ENCODE peak calls at places on chromosome 14, in nine cellular contexts. One of them, this sample, is unnamed.

GRCh38 chr14:38256358-38256840 is 506 bp upstream of the CLEC14A start:
- DNase-seq in activated CD8-positive, alpha-beta T cell treated with anti-CD3 and anti-CD28 coated beads for 36 hours: peak
- DNase-seq in T-cell: no peak
- DNase-seq in M059J: no peak
- DNase-seq in NCI-H1048: no peak
- DNase-seq in KBM-7: no peak
- DNase-seq in AML-193: no peak
- DNase-seq in stimulated activated CD8-positive, alpha-beta memory T cell treated with anti-CD3 and anti-CD28 coated beads, Interleukin-4, amount 100 ng/mL, for 1 hour: no peak
- DNase-seq in B cell: no peak
- DNase-seq in this sample: peak

GRCh38 chr14:106094654-106095189 is 568.3 kb downstream of the TMEM121 start:
- DNase-seq in activated CD8-positive, alpha-beta T cell treated with anti-CD3 and anti-CD28 coated beads for 36 hours: no peak
- DNase-seq in T-cell: no peak
- DNase-seq in M059J: no peak
- DNase-seq in NCI-H1048: no peak
- DNase-seq in KBM-7: no peak
- DNase-seq in AML-193: no peak
- DNase-seq in stimulated activated CD8-positive, alpha-beta memory T cell treated with anti-CD3 and anti-CD28 coated beads, Interleukin-4, amount 100 ng/mL, for 1 hour: no peak
- DNase-seq in B cell: peak
- DNase-seq in this sample: no peak

GRCh38 chr14:31410048-31410654 is 10.2 kb downstream of the HEATR5A start:
- DNase-seq in activated CD8-positive, alpha-beta T cell treated with anti-CD3 and anti-CD28 coated beads for 36 hours: no peak
- DNase-seq in T-cell: no peak
- DNase-seq in M059J: no peak
- DNase-seq in NCI-H1048: no peak
- DNase-seq in KBM-7: peak
- DNase-seq in AML-193: peak
- DNase-seq in stimulated activated CD8-positive, alpha-beta memory T cell treated with anti-CD3 and anti-CD28 coated beads, Interleukin-4, amount 100 ng/mL, for 1 hour: no peak
- DNase-seq in B cell: no peak
- DNase-seq in this sample: no peak

GRCh38 chr14:101176535-101177205 is 273.1 kb upstream of the RTL1 start:
- DNase-seq in activated CD8-positive, alpha-beta T cell treated with anti-CD3 and anti-CD28 coated beads for 36 hours: no peak
- DNase-seq in T-cell: no peak
- DNase-seq in M059J: no peak
- DNase-seq in NCI-H1048: no peak
- DNase-seq in KBM-7: no peak
- DNase-seq in AML-193: no peak
- DNase-seq in stimulated activated CD8-positive, alpha-beta memory T cell treated with anti-CD3 and anti-CD28 coated beads, Interleukin-4, amount 100 ng/mL, for 1 hour: no peak
- DNase-seq in B cell: peak
- DNase-seq in this sample: no peak

GRCh38 chr14:91352101-91352500 is 65.5 kb downstream of the CCDC88C start:
- DNase-seq in activated CD8-positive, alpha-beta T cell treated with anti-CD3 and anti-CD28 coated beads for 36 hours: no peak
- DNase-seq in T-cell: no peak
- DNase-seq in M059J: no peak
- DNase-seq in NCI-H1048: no peak
- DNase-seq in KBM-7: no peak
- DNase-seq in AML-193: no peak
- DNase-seq in stimulated activated CD8-positive, alpha-beta memory T cell treated with anti-CD3 and anti-CD28 coated beads, Interleukin-4, amount 100 ng/mL, for 1 hour: no peak
- DNase-seq in B cell: no peak
- DNase-seq in this sample: no peak

GRCh38 chr14:58027904-58028303 is 124.1 kb downstream of the ARMH4 start:
- DNase-seq in activated CD8-positive, alpha-beta T cell treated with anti-CD3 and anti-CD28 coated beads for 36 hours: no peak
- DNase-seq in T-cell: no peak
- DNase-seq in M059J: no peak
- DNase-seq in NCI-H1048: no peak
- DNase-seq in KBM-7: peak
- DNase-seq in AML-193: no peak
- DNase-seq in stimulated activated CD8-positive, alpha-beta memory T cell treated with anti-CD3 and anti-CD28 coated beads, Interleukin-4, amount 100 ng/mL, for 1 hour: no peak
- DNase-seq in B cell: no peak
- DNase-seq in this sample: no peak

GRCh38 chr14:68729556-68729955 is 63.3 kb downstream of the ZFP36L1 start:
- DNase-seq in activated CD8-positive, alpha-beta T cell treated with anti-CD3 and anti-CD28 coated beads for 36 hours: no peak
- DNase-seq in T-cell: no peak
- DNase-seq in M059J: no peak
- DNase-seq in NCI-H1048: no peak
- DNase-seq in KBM-7: peak
- DNase-seq in AML-193: no peak
- DNase-seq in stimulated activated CD8-positive, alpha-beta memory T cell treated with anti-CD3 and anti-CD28 coated beads, Interleukin-4, amount 100 ng/mL, for 1 hour: no peak
- DNase-seq in B cell: peak
- DNase-seq in this sample: no peak

GRCh38 chr14:74963178-74963704 is 7.8 kb upstream of the PGF start:
- DNase-seq in activated CD8-positive, alpha-beta T cell treated with anti-CD3 and anti-CD28 coated beads for 36 hours: no peak
- DNase-seq in T-cell: no peak
- DNase-seq in M059J: no peak
- DNase-seq in NCI-H1048: no peak
- DNase-seq in KBM-7: no peak
- DNase-seq in AML-193: no peak
- DNase-seq in stimulated activated CD8-positive, alpha-beta memory T cell treated with anti-CD3 and anti-CD28 coated beads, Interleukin-4, amount 100 ng/mL, for 1 hour: no peak
- DNase-seq in B cell: no peak
- DNase-seq in this sample: no peak

GRCh38 chr14:94449930-94450329 is 2.7 kb downstream of the SERPINA11 start:
- DNase-seq in activated CD8-positive, alpha-beta T cell treated with anti-CD3 and anti-CD28 coated beads for 36 hours: no peak
- DNase-seq in T-cell: no peak
- DNase-seq in M059J: no peak
- DNase-seq in NCI-H1048: no peak
- DNase-seq in KBM-7: no peak
- DNase-seq in AML-193: no peak
- DNase-seq in stimulated activated CD8-positive, alpha-beta memory T cell treated with anti-CD3 and anti-CD28 coated beads, Interleukin-4, amount 100 ng/mL, for 1 hour: no peak
- DNase-seq in B cell: no peak
- DNase-seq in this sample: no peak

GRCh38 chr14:21940887-21941855 is 267.6 kb upstream of the OR4E1 start:
- DNase-seq in activated CD8-positive, alpha-beta T cell treated with anti-CD3 and anti-CD28 coated beads for 36 hours: peak
- DNase-seq in T-cell: peak
- DNase-seq in M059J: peak
- DNase-seq in NCI-H1048: no peak
- DNase-seq in KBM-7: peak
- DNase-seq in AML-193: peak
- DNase-seq in stimulated activated CD8-positive, alpha-beta memory T cell treated with anti-CD3 and anti-CD28 coated beads, Interleukin-4, amount 100 ng/mL, for 1 hour: no peak
- DNase-seq in B cell: no peak
- DNase-seq in this sample: no peak

GRCh38 chr14:100078997-100079561 is 13.9 kb downstream of the EVL start:
- DNase-seq in activated CD8-positive, alpha-beta T cell treated with anti-CD3 and anti-CD28 coated beads for 36 hours: peak
- DNase-seq in T-cell: peak
- DNase-seq in M059J: peak
- DNase-seq in NCI-H1048: no peak
- DNase-seq in KBM-7: peak
- DNase-seq in AML-193: no peak
- DNase-seq in stimulated activated CD8-positive, alpha-beta memory T cell treated with anti-CD3 and anti-CD28 coated beads, Interleukin-4, amount 100 ng/mL, for 1 hour: peak
- DNase-seq in B cell: no peak
- DNase-seq in this sample: peak

GRCh38 chr14:85112762-85113161 is 417.2 kb upstream of the FLRT2 start:
- DNase-seq in activated CD8-positive, alpha-beta T cell treated with anti-CD3 and anti-CD28 coated beads for 36 hours: no peak
- DNase-seq in T-cell: no peak
- DNase-seq in M059J: no peak
- DNase-seq in NCI-H1048: no peak
- DNase-seq in KBM-7: no peak
- DNase-seq in AML-193: no peak
- DNase-seq in stimulated activated CD8-positive, alpha-beta memory T cell treated with anti-CD3 and anti-CD28 coated beads, Interleukin-4, amount 100 ng/mL, for 1 hour: no peak
- DNase-seq in B cell: no peak
- DNase-seq in this sample: no peak

GRCh38 chr14:90968025-90968424 is 92.4 kb downstream of the RPS6KA5 start:
- DNase-seq in activated CD8-positive, alpha-beta T cell treated with anti-CD3 and anti-CD28 coated beads for 36 hours: no peak
- DNase-seq in T-cell: no peak
- DNase-seq in M059J: peak
- DNase-seq in NCI-H1048: no peak
- DNase-seq in KBM-7: peak
- DNase-seq in AML-193: peak
- DNase-seq in stimulated activated CD8-positive, alpha-beta memory T cell treated with anti-CD3 and anti-CD28 coated beads, Interleukin-4, amount 100 ng/mL, for 1 hour: no peak
- DNase-seq in B cell: no peak
- DNase-seq in this sample: peak

GRCh38 chr14:56487761-56488160 is 91.8 kb upstream of the TMEM260 start:
- DNase-seq in activated CD8-positive, alpha-beta T cell treated with anti-CD3 and anti-CD28 coated beads for 36 hours: no peak
- DNase-seq in T-cell: no peak
- DNase-seq in M059J: peak
- DNase-seq in NCI-H1048: no peak
- DNase-seq in KBM-7: no peak
- DNase-seq in AML-193: no peak
- DNase-seq in stimulated activated CD8-positive, alpha-beta memory T cell treated with anti-CD3 and anti-CD28 coated beads, Interleukin-4, amount 100 ng/mL, for 1 hour: no peak
- DNase-seq in B cell: no peak
- DNase-seq in this sample: peak

GRCh38 chr14:94768521-94769412 is 1.1 kb downstream of the GSC start:
- DNase-seq in activated CD8-positive, alpha-beta T cell treated with anti-CD3 and anti-CD28 coated beads for 36 hours: peak
- DNase-seq in T-cell: no peak
- DNase-seq in M059J: no peak
- DNase-seq in NCI-H1048: no peak
- DNase-seq in KBM-7: peak
- DNase-seq in AML-193: no peak
- DNase-seq in stimulated activated CD8-positive, alpha-beta memory T cell treated with anti-CD3 and anti-CD28 coated beads, Interleukin-4, amount 100 ng/mL, for 1 hour: no peak
- DNase-seq in B cell: no peak
- DNase-seq in this sample: no peak

GRCh38 chr14:61889914-61890351 is 127.7 kb downstream of the SNAPC1 start:
- DNase-seq in activated CD8-positive, alpha-beta T cell treated with anti-CD3 and anti-CD28 coated beads for 36 hours: peak
- DNase-seq in T-cell: no peak
- DNase-seq in M059J: peak
- DNase-seq in NCI-H1048: no peak
- DNase-seq in KBM-7: no peak
- DNase-seq in AML-193: no peak
- DNase-seq in stimulated activated CD8-positive, alpha-beta memory T cell treated with anti-CD3 and anti-CD28 coated beads, Interleukin-4, amount 100 ng/mL, for 1 hour: no peak
- DNase-seq in B cell: peak
- DNase-seq in this sample: no peak

GRCh38 chr14:23376477-23377200 is at the start of gene CMTM5:
- DNase-seq in activated CD8-positive, alpha-beta T cell treated with anti-CD3 and anti-CD28 coated beads for 36 hours: no peak
- DNase-seq in T-cell: no peak
- DNase-seq in M059J: no peak
- DNase-seq in NCI-H1048: no peak
- DNase-seq in KBM-7: peak
- DNase-seq in AML-193: no peak
- DNase-seq in stimulated activated CD8-positive, alpha-beta memory T cell treated with anti-CD3 and anti-CD28 coated beads, Interleukin-4, amount 100 ng/mL, for 1 hour: no peak
- DNase-seq in B cell: no peak
- DNase-seq in this sample: no peak

GRCh38 chr14:55743551-55743950 is 163.5 kb downstream of the KTN1 start:
- DNase-seq in activated CD8-positive, alpha-beta T cell treated with anti-CD3 and anti-CD28 coated beads for 36 hours: no peak
- DNase-seq in T-cell: no peak
- DNase-seq in M059J: no peak
- DNase-seq in NCI-H1048: no peak
- DNase-seq in KBM-7: no peak
- DNase-seq in AML-193: no peak
- DNase-seq in stimulated activated CD8-positive, alpha-beta memory T cell treated with anti-CD3 and anti-CD28 coated beads, Interleukin-4, amount 100 ng/mL, for 1 hour: no peak
- DNase-seq in B cell: no peak
- DNase-seq in this sample: no peak

GRCh38 chr14:54735424-54735823 is 167.2 kb downstream of the GCH1 start:
- DNase-seq in activated CD8-positive, alpha-beta T cell treated with anti-CD3 and anti-CD28 coated beads for 36 hours: no peak
- DNase-seq in T-cell: no peak
- DNase-seq in M059J: no peak
- DNase-seq in NCI-H1048: no peak
- DNase-seq in KBM-7: no peak
- DNase-seq in AML-193: no peak
- DNase-seq in stimulated activated CD8-positive, alpha-beta memory T cell treated with anti-CD3 and anti-CD28 coated beads, Interleukin-4, amount 100 ng/mL, for 1 hour: no peak
- DNase-seq in B cell: no peak
- DNase-seq in this sample: no peak

GRCh38 chr14:61875483-61875882 is 113.3 kb downstream of the SNAPC1 start:
- DNase-seq in activated CD8-positive, alpha-beta T cell treated with anti-CD3 and anti-CD28 coated beads for 36 hours: no peak
- DNase-seq in T-cell: no peak
- DNase-seq in M059J: no peak
- DNase-seq in NCI-H1048: no peak
- DNase-seq in KBM-7: no peak
- DNase-seq in AML-193: no peak
- DNase-seq in stimulated activated CD8-positive, alpha-beta memory T cell treated with anti-CD3 and anti-CD28 coated beads, Interleukin-4, amount 100 ng/mL, for 1 hour: no peak
- DNase-seq in B cell: no peak
- DNase-seq in this sample: no peak

GRCh38 chr14:37599527-37600368 is 4.3 kb downstream of the TTC6 start:
- DNase-seq in activated CD8-positive, alpha-beta T cell treated with anti-CD3 and anti-CD28 coated beads for 36 hours: no peak
- DNase-seq in T-cell: no peak
- DNase-seq in M059J: no peak
- DNase-seq in NCI-H1048: no peak
- DNase-seq in KBM-7: no peak
- DNase-seq in AML-193: no peak
- DNase-seq in stimulated activated CD8-positive, alpha-beta memory T cell treated with anti-CD3 and anti-CD28 coated beads, Interleukin-4, amount 100 ng/mL, for 1 hour: no peak
- DNase-seq in B cell: no peak
- DNase-seq in this sample: no peak

GRCh38 chr14:87944987-87945604 is 47.9 kb downstream of the GALC start:
- DNase-seq in activated CD8-positive, alpha-beta T cell treated with anti-CD3 and anti-CD28 coated beads for 36 hours: no peak
- DNase-seq in T-cell: no peak
- DNase-seq in M059J: peak
- DNase-seq in NCI-H1048: no peak
- DNase-seq in KBM-7: peak
- DNase-seq in AML-193: peak
- DNase-seq in stimulated activated CD8-positive, alpha-beta memory T cell treated with anti-CD3 and anti-CD28 coated beads, Interleukin-4, amount 100 ng/mL, for 1 hour: no peak
- DNase-seq in B cell: no peak
- DNase-seq in this sample: peak

GRCh38 chr14:77058785-77059184 is 30.3 kb upstream of the IRF2BPL start:
- DNase-seq in activated CD8-positive, alpha-beta T cell treated with anti-CD3 and anti-CD28 coated beads for 36 hours: no peak
- DNase-seq in T-cell: no peak
- DNase-seq in M059J: no peak
- DNase-seq in NCI-H1048: no peak
- DNase-seq in KBM-7: no peak
- DNase-seq in AML-193: no peak
- DNase-seq in stimulated activated CD8-positive, alpha-beta memory T cell treated with anti-CD3 and anti-CD28 coated beads, Interleukin-4, amount 100 ng/mL, for 1 hour: no peak
- DNase-seq in B cell: no peak
- DNase-seq in this sample: no peak

GRCh38 chr14:30610719-30611388 is 11.3 kb upstream of the SCFD1 start:
- DNase-seq in activated CD8-positive, alpha-beta T cell treated with anti-CD3 and anti-CD28 coated beads for 36 hours: peak
- DNase-seq in T-cell: peak
- DNase-seq in M059J: peak
- DNase-seq in NCI-H1048: no peak
- DNase-seq in KBM-7: peak
- DNase-seq in AML-193: peak
- DNase-seq in stimulated activated CD8-positive, alpha-beta memory T cell treated with anti-CD3 and anti-CD28 coated beads, Interleukin-4, amount 100 ng/mL, for 1 hour: no peak
- DNase-seq in B cell: no peak
- DNase-seq in this sample: peak

GRCh38 chr14:102479777-102480176 is 29.8 kb downstream of the ANKRD9 start:
- DNase-seq in activated CD8-positive, alpha-beta T cell treated with anti-CD3 and anti-CD28 coated beads for 36 hours: no peak
- DNase-seq in T-cell: no peak
- DNase-seq in M059J: peak
- DNase-seq in NCI-H1048: no peak
- DNase-seq in KBM-7: no peak
- DNase-seq in AML-193: no peak
- DNase-seq in stimulated activated CD8-positive, alpha-beta memory T cell treated with anti-CD3 and anti-CD28 coated beads, Interleukin-4, amount 100 ng/mL, for 1 hour: no peak
- DNase-seq in B cell: no peak
- DNase-seq in this sample: no peak

GRCh38 chr14:45426685-45427282 is 173.8 kb upstream of the MIS18BP1 start:
- DNase-seq in activated CD8-positive, alpha-beta T cell treated with anti-CD3 and anti-CD28 coated beads for 36 hours: no peak
- DNase-seq in T-cell: no peak
- DNase-seq in M059J: peak
- DNase-seq in NCI-H1048: peak
- DNase-seq in KBM-7: peak
- DNase-seq in AML-193: peak
- DNase-seq in stimulated activated CD8-positive, alpha-beta memory T cell treated with anti-CD3 and anti-CD28 coated beads, Interleukin-4, amount 100 ng/mL, for 1 hour: no peak
- DNase-seq in B cell: no peak
- DNase-seq in this sample: peak

GRCh38 chr14:100740196-100740825 is 13.6 kb downstream of the DLK1 start:
- DNase-seq in activated CD8-positive, alpha-beta T cell treated with anti-CD3 and anti-CD28 coated beads for 36 hours: no peak
- DNase-seq in T-cell: no peak
- DNase-seq in M059J: no peak
- DNase-seq in NCI-H1048: no peak
- DNase-seq in KBM-7: no peak
- DNase-seq in AML-193: no peak
- DNase-seq in stimulated activated CD8-positive, alpha-beta memory T cell treated with anti-CD3 and anti-CD28 coated beads, Interleukin-4, amount 100 ng/mL, for 1 hour: no peak
- DNase-seq in B cell: peak
- DNase-seq in this sample: no peak

GRCh38 chr14:95204705-95205104 is 47.4 kb upstream of the DICER1 start:
- DNase-seq in activated CD8-positive, alpha-beta T cell treated with anti-CD3 and anti-CD28 coated beads for 36 hours: no peak
- DNase-seq in T-cell: no peak
- DNase-seq in M059J: no peak
- DNase-seq in NCI-H1048: no peak
- DNase-seq in KBM-7: no peak
- DNase-seq in AML-193: no peak
- DNase-seq in stimulated activated CD8-positive, alpha-beta memory T cell treated with anti-CD3 and anti-CD28 coated beads, Interleukin-4, amount 100 ng/mL, for 1 hour: no peak
- DNase-seq in B cell: no peak
- DNase-seq in this sample: no peak

GRCh38 chr14:103657466-103657865 is 28.5 kb downstream of the KLC1 start:
- DNase-seq in activated CD8-positive, alpha-beta T cell treated with anti-CD3 and anti-CD28 coated beads for 36 hours: no peak
- DNase-seq in T-cell: no peak
- DNase-seq in M059J: no peak
- DNase-seq in NCI-H1048: no peak
- DNase-seq in KBM-7: no peak
- DNase-seq in AML-193: no peak
- DNase-seq in stimulated activated CD8-positive, alpha-beta memory T cell treated with anti-CD3 and anti-CD28 coated beads, Interleukin-4, amount 100 ng/mL, for 1 hour: no peak
- DNase-seq in B cell: no peak
- DNase-seq in this sample: peak

GRCh38 chr14:22780941-22781605 is 14.6 kb downstream of the OXA1L start:
- DNase-seq in activated CD8-positive, alpha-beta T cell treated with anti-CD3 and anti-CD28 coated beads for 36 hours: no peak
- DNase-seq in T-cell: no peak
- DNase-seq in M059J: peak
- DNase-seq in NCI-H1048: no peak
- DNase-seq in KBM-7: no peak
- DNase-seq in AML-193: no peak
- DNase-seq in stimulated activated CD8-positive, alpha-beta memory T cell treated with anti-CD3 and anti-CD28 coated beads, Interleukin-4, amount 100 ng/mL, for 1 hour: no peak
- DNase-seq in B cell: no peak
- DNase-seq in this sample: no peak

GRCh38 chr14:103284574-103285467 is 49.2 kb upstream of the EIF5 start:
- DNase-seq in activated CD8-positive, alpha-beta T cell treated with anti-CD3 and anti-CD28 coated beads for 36 hours: no peak
- DNase-seq in T-cell: no peak
- DNase-seq in M059J: peak
- DNase-seq in NCI-H1048: no peak
- DNase-seq in KBM-7: no peak
- DNase-seq in AML-193: no peak
- DNase-seq in stimulated activated CD8-positive, alpha-beta memory T cell treated with anti-CD3 and anti-CD28 coated beads, Interleukin-4, amount 100 ng/mL, for 1 hour: no peak
- DNase-seq in B cell: no peak
- DNase-seq in this sample: peak

This sample was measured in fibroblast of lung.